ENCODE peak calls at places on chromosome 5, in seven cellular contexts. P is GM06990, A is left ventricle myocardium inferior, Y is A549, J is BE2C, B is cardiac muscle cell, C is heart left ventricle. E is an unnamed sample.

GRCh38 chr5:111124793-111125192 is 32.6 kb downstream of the WDR36 start:
- DNase-seq in A (no peak), C (no peak), Y (no peak), P (no peak), B (no peak), J (no peak), E (no peak)

GRCh38 chr5:56585973-56586740 is 229.2 kb upstream of the MAP3K1 start:
- DNase-seq in Y (no peak), B (peak; percentile 66), C (peak; percentile 58), A (peak; percentile 53), J (peak; percentile 45), P (no peak), E (no peak)

GRCh38 chr5:57824047-57824446 is 341.4 kb upstream of the ACTBL2 start:
- DNase-seq in B (no peak), P (no peak), C (no peak), A (no peak), Y (peak; percentile 31), J (no peak), E (no peak)

GRCh38 chr5:58335518-58335917 is 124.4 kb downstream of the PLK2 start:
- DNase-seq in Y (peak; percentile 40), P (no peak), B (no peak), C (no peak), J (no peak), A (no peak), E (no peak)

GRCh38 chr5:38752622-38753021 is 93.2 kb upstream of the OSMR start:
- DNase-seq in J (no peak), B (no peak), Y (no peak), P (no peak), C (no peak), A (no peak), E (no peak)

GRCh38 chr5:124644138-124644537 is 102.3 kb downstream of the ZNF608 start:
- DNase-seq in A (no peak), P (no peak), Y (no peak), J (no peak), B (no peak), C (no peak), E (no peak)

GRCh38 chr5:64229163-64229774 is 63.6 kb downstream of the RNF180 start:
- DNase-seq in P (no peak), B (peak; percentile 55), A (no peak), C (no peak), Y (peak; percentile 28), J (no peak), E (peak; percentile 23)

GRCh38 chr5:71681282-71681681 is 37.8 kb upstream of the CARTPT start:
- DNase-seq in B (peak; percentile 38), P (no peak), C (no peak), J (no peak), A (no peak), Y (peak; percentile 14), E (no peak)

GRCh38 chr5:85293139-85293785 is 908.6 kb upstream of the EDIL3 start:
- DNase-seq in C (no peak), A (no peak), J (no peak), Y (peak; percentile 6), P (no peak), B (peak; percentile 24), E (no peak)
- H3K4me3 ChIP-seq in C (peak overlapping the region; percentile 44), A (peak overlapping the region; percentile 56), J (peak overlapping the region; percentile 49), Y (peak overlapping the region; percentile 14), P (no peak overlapping the region), B (no peak overlapping the region), E (no peak overlapping the region)

GRCh38 chr5:113153512-113154097 is 177.0 kb downstream of the DCP2 start:
- DNase-seq in C (no peak), B (no peak), Y (no peak), A (no peak), J (no peak), P (no peak), E (no peak)
- TF ChIP-seq CTCF in C (no peak), B (no peak), Y (no peak), A (no peak), J (no peak), P (no peak), E (no peak)

DNA sequence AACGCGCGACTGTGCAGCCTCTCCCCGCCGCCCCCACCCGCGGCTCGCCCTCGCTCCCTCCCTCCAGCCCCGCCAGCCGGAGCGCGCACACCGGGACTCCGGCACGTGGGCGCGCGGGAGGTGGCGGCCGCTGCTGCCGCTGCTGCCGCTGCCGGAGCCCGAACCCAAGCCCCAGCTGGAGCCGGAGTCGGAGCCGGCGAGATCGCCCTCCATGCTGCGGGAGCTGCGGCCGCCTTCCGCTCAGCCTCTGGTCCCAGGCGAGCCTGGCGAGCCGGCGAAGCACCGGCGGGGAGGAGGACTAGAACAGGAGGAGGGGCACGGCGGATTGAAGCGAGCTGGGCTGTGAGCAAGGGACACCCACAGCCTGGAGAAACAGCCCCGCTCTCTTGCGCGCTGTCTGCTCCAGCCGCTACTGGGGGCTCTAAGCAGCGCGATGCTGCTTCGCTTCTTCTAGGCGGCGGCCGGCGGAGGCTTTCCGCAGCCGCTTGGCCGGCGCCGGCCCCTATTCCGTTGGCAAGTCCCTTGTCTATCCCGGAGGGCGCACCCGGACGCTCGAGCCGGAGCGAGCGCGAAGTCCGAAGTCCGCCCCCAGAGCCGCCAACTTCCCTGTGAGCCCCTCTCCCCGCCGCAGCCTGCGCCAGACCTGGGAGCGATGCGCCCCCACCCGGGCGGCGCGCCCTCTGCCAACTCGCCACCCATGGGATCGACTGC is 598.7 kb upstream of the SGCD start:
- DNase-seq in P (no peak), B (peak; percentile 50), A (peak; percentile 69), C (peak; percentile 64), J (peak; percentile 51), Y (peak; percentile 64), E (no peak)
- H3K4me3 ChIP-seq in P (no peak overlapping the region), B (peak overlapping the region; percentile 31), A (peak overlapping the region; percentile 71), C (peak overlapping the region; percentile 62), J (no peak overlapping the region), Y (peak overlapping the region; percentile 62), E (no peak overlapping the region)

GRCh38 chr5:180816608-180817534 is 14.3 kb upstream of the MGAT1 start:
- DNase-seq in C (peak; percentile 76), J (no peak), A (peak; percentile 56), Y (no peak), B (peak; percentile 78), P (no peak), E (no peak)
- TF ChIP-seq CTCF in C (no peak), J (no peak), A (peak; percentile 18), Y (no peak), B (no peak), P (no peak), E (no peak)

GRCh38 chr5:134084570-134084969 is 29.9 kb upstream of the TCF7 start:
- DNase-seq in Y (no peak), B (no peak), P (no peak), J (no peak), A (no peak), C (no peak), E (no peak)

GRCh38 chr5:134084166-134084565 is 30.3 kb upstream of the TCF7 start:
- DNase-seq in Y (no peak), C (no peak), J (no peak), A (no peak), B (no peak), P (no peak), E (no peak)

GRCh38 chr5:134082264-134082992 is 32.1 kb upstream of the TCF7 start:
- DNase-seq in A (no peak), Y (no peak), B (no peak), C (no peak), J (no peak), P (no peak), E (no peak)

GRCh38 chr5:134085411-134085810 is 29.1 kb upstream of the TCF7 start:
- DNase-seq in A (no peak), J (no peak), C (no peak), B (no peak), Y (no peak), P (no peak), E (no peak)

GRCh38 chr5:134083517-134083916 is 31.0 kb upstream of the TCF7 start:
- DNase-seq in C (no peak), A (no peak), B (no peak), P (no peak), Y (no peak), J (no peak), E (no peak)
- H3K4me3 ChIP-seq in C (no peak overlapping the region), A (no peak overlapping the region), B (no peak overlapping the region), P (no peak overlapping the region), Y (no peak overlapping the region), J (no peak overlapping the region), E (no peak overlapping the region)

GRCh38 chr5:10442581-10442980 is 902 bp downstream of the ROPN1L start:
- DNase-seq in C (no peak), Y (no peak), P (no peak), A (no peak), B (no peak), J (no peak), E (no peak)

GRCh38 chr5:10440367-10440990 is 1.2 kb upstream of the ROPN1L start:
- DNase-seq in B (no peak), J (no peak), C (no peak), P (no peak), A (no peak), Y (no peak), E (no peak)

GRCh38 chr5:10441992-10442435 is 335 bp downstream of the ROPN1L start:
- DNase-seq in J (no peak), Y (no peak), P (no peak), A (no peak), B (no peak), C (no peak), E (peak; percentile 19)

GRCh38 chr5:10439692-10440091 is 2.0 kb upstream of the ROPN1L start:
- DNase-seq in P (no peak), Y (no peak), J (no peak), A (no peak), C (no peak), B (no peak), E (no peak)

GRCh38 chr5:10441083-10441991 is at the start of gene ROPN1L:
- DNase-seq in Y (peak; percentile 87), J (peak; percentile 91), B (peak; percentile 90), P (peak; percentile 90), A (peak; percentile 84), C (peak; percentile 90), E (peak; percentile 88)
- TF ChIP-seq CTCF in Y (no peak), J (no peak), B (no peak), P (no peak), A (no peak), C (no peak), E (no peak)

GRCh38 chr5:3288325-3288724 is 307.3 kb upstream of the IRX1 start:
- DNase-seq in P (no peak), Y (no peak), B (no peak), C (no peak), A (no peak), J (no peak), E (no peak)
- H3K4me3 ChIP-seq in P (no peak overlapping the region), Y (no peak overlapping the region), B (no peak overlapping the region), C (no peak overlapping the region), A (no peak overlapping the region), J (no peak overlapping the region), E (no peak overlapping the region)